ENCODE peak calls at places on chromosomes 1 and 21, in five cellular contexts. M, H, X, S and A are unnamed samples.

GRCh38 chr1:66223681-66224080 is 310.3 kb upstream of the SGIP1 start:
- DNase-seq in M (no peak), H (no peak), X (no peak), S (no peak), A (no peak)

GRCh38 chr1:229440821-229441537 is 7.1 kb upstream of the ACTA1 start:
- DNase-seq in M (no peak), H (no peak), X (peak; percentile 85), S (no peak), A (peak; percentile 72)

GRCh38 chr1:195481293-195481692 is 1126.9 kb downstream of the KCNT2 start:
- DNase-seq in M (no peak), H (no peak), X (no peak), S (no peak), A (no peak)

GRCh38 chr1:19872190-19872589 is 10.0 kb upstream of the OTUD3 start:
- DNase-seq in M (no peak), H (no peak), X (no peak), S (peak; percentile 42), A (no peak)

GRCh38 chr1:10561955-10562354 is 87.2 kb downstream of the PEX14 start:
- DNase-seq in M (no peak), H (no peak), X (no peak), S (no peak), A (no peak)

GRCh38 chr1:59046730-59047157 is 250.2 kb upstream of the FGGY start:
- DNase-seq in M (no peak), H (no peak), X (no peak), S (peak; percentile 5), A (no peak)

GRCh38 chr1:17207966-17208418 is 3.1 kb downstream of the PADI1 start:
- DNase-seq in M (no peak), H (peak; percentile 23), X (peak; percentile 59), S (peak; percentile 57), A (peak; percentile 69)

GRCh38 chr1:241985787-241986186 is 13.1 kb downstream of the MAP1LC3C start:
- DNase-seq in M (peak; percentile 65), H (no peak), X (no peak), S (peak; percentile 39), A (peak; percentile 47)

GRCh38 chr1:10965621-10966226 is 46.7 kb upstream of the TARDBP start:
- DNase-seq in M (no peak), H (no peak), X (no peak), S (peak; percentile 14), A (no peak)

GRCh38 chr1:218390625-218391024 is 45.5 kb downstream of the TGFB2 start:
- DNase-seq in M (no peak), H (no peak), X (peak; percentile 77), S (no peak), A (no peak)

GRCh38 chr1:23875382-23875781 is 7.3 kb upstream of the FUCA1 start:
- DNase-seq in M (no peak), H (no peak), X (no peak), S (no peak), A (no peak)

GRCh38 chr1:65119951-65120350 is 28.1 kb upstream of the AK4 start:
- DNase-seq in M (no peak), H (no peak), X (no peak), S (no peak), A (peak; percentile 46)

GRCh38 chr1:235448616-235449015 is 55.6 kb downstream of the B3GALNT2 start:
- DNase-seq in M (no peak), H (no peak), X (no peak), S (no peak), A (no peak)

DNA sequence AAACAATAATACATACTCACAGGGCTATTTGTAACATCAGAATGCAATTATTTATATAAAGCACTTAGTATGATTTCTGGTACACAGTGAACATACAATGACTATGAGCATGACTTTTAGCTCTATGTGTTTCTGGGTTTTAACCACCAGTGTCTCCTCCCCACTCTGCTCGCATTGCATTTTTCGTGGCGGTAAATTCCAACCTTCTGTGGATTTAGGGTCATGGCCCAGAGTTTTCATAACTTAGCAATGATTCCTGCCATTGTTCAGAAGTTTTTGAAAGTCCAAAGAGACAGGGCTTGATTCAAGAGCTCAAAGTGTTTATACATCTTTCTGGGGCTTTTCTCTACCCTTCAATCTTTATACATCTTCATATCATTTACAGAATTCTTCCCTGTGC is 191.3 kb downstream of the BACH1 start:
- DNase-seq in M (no peak), H (no peak), X (peak; percentile 74), S (no peak), A (peak; percentile 40)
- H3K4me3 ChIP-seq in M (no peak overlapping the region), H (no peak overlapping the region), X (no peak overlapping the region), S (no peak overlapping the region), A (no peak overlapping the region)

GRCh38 chr1:167706363-167706762 is 15.4 kb upstream of the MPZL1 start:
- DNase-seq in M (no peak), H (no peak), X (no peak), S (no peak), A (no peak)

GRCh38 chr1:167708940-167709389 is 12.8 kb upstream of the MPZL1 start:
- DNase-seq in M (no peak), H (no peak), X (no peak), S (peak; percentile 48), A (no peak)

GRCh38 chr1:167705250-167705649 is 16.5 kb upstream of the MPZL1 start:
- DNase-seq in M (peak; percentile 50), H (no peak), X (no peak), S (no peak), A (no peak)

GRCh38 chr1:167707942-167708341 is 13.8 kb upstream of the MPZL1 start:
- DNase-seq in M (no peak), H (no peak), X (no peak), S (no peak), A (no peak)

DNA sequence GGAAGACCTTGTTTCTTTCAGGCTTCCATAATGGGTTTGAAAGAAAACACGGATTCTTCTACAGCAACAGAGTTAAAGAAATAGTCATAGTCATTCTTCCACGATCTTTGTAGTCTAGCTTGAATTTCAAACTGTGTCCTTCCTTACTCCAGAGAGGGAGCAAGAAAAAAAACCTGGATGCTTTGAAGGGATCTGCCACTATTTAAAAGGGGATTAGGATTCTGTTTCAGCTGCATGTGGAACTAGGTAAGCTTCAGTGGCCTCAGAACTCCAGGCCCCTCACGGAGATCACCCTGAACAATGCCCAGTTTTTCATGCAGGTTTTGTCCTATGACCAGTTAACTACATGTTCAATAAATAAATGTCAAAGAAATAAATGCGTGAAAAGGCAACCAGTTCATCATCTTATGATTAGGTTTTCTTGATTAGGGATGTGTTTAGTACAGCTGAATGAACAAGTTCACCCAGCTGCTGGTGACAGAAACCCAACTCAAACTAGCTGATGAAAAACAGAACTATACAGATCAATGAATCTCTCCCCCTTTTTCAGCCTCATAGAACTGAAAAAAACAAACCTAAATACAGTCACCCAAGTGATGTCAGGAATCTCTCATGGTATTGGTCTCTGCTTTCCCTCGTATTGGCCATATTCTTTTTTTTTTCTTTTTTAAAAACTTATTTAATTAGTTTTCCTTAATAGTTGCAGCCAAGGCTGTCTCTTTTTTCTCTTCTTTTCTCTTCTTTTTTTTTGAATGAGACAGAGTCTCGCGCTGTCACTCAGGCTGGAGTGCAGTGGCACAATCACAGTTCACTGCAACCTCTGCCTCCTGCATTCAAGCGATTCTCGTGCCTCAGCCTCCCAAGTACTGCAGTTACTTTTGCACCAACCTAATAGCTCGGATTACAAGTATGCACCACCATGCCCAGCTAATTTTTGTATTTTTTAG is 14.6 kb upstream of the MPZL1 start:
- DNase-seq in M (peak; percentile 63), H (no peak), X (no peak), S (no peak), A (no peak)
- H3K27ac ChIP-seq in M (peak overlapping the region; percentile 41), H (no peak overlapping the region), X (no peak overlapping the region), S (no peak overlapping the region), A (no peak overlapping the region)

GRCh38 chr1:117674521-117675400 is 68.9 kb downstream of the TENT5C start:
- DNase-seq in M (no peak), H (no peak), X (peak; percentile 16), S (peak; percentile 87), A (no peak)
- TF ChIP-seq CTCF in M (peak; percentile 11), H (peak; percentile 22), X (no peak), S (peak; percentile 92), A (peak; percentile 51)

GRCh38 chr1:156123356-156124196 is 9.1 kb downstream of the LMNA start:
- DNase-seq in M (peak; percentile 78), H (peak; percentile 98), X (peak; percentile 95), S (no peak), A (peak; percentile 97)
- H3K4me3 ChIP-seq in M (no peak overlapping the region), H (peak overlapping the region; percentile 99), X (peak overlapping the region; percentile 43), S (no peak overlapping the region), A (peak overlapping the region; percentile 7)

GRCh38 chr1:171495444-171495843 is 10.1 kb downstream of the PRRC2C start:
- DNase-seq in M (no peak), H (no peak), X (no peak), S (no peak), A (no peak)

GRCh38 chr1:171501305-171502021 is 16.1 kb downstream of the PRRC2C start:
- DNase-seq in M (no peak), H (no peak), X (no peak), S (no peak), A (no peak)

GRCh38 chr1:171500304-171500703 is 15.0 kb downstream of the PRRC2C start:
- DNase-seq in M (no peak), H (no peak), X (no peak), S (no peak), A (no peak)

GRCh38 chr1:171506525-171507304 is 21.4 kb downstream of the PRRC2C start:
- DNase-seq in M (no peak), H (no peak), X (peak; percentile 30), S (no peak), A (no peak)

GRCh38 chr1:171500803-171501202 is 15.5 kb downstream of the PRRC2C start:
- DNase-seq in M (no peak), H (no peak), X (no peak), S (no peak), A (no peak)
- H3K27ac ChIP-seq in M (no peak overlapping the region), H (no peak overlapping the region), X (no peak overlapping the region), S (no peak overlapping the region), A (no peak overlapping the region)

GRCh38 chr1:114779722-114780121 is 763 bp downstream of the SIKE1 start:
- DNase-seq in M (no peak), H (no peak), X (no peak), S (no peak), A (no peak)

GRCh38 chr1:114780344-114781226 is at the start of gene SIKE1:
- DNase-seq in M (peak; percentile 96), H (peak; percentile 96), X (peak; percentile 93), S (peak; percentile 96), A (peak; percentile 96)
- TF ChIP-seq CTCF in M (peak; percentile 15), H (peak; percentile 11), X (no peak), S (no peak), A (no peak)